ENCODE peak calls at places on chromosomes 5 and 9, in six cellular contexts. One of them, this sample, is unnamed.

GRCh38 chr9:85408494-85408893 is 333.3 kb downstream of the AGTPBP1 start:
- DNase-seq in ureter: no peak
- DNase-seq in EL: no peak
- DNase-seq in lung: no peak
- DNase-seq in HTR-8/SVneo: no peak
- DNase-seq in AG08395: no peak
- DNase-seq in this sample: no peak

GRCh38 chr5:52661903-52662302 is 125.8 kb upstream of the ITGA1 start:
- DNase-seq in AG08395: no peak
- DNase-seq in HTR-8/SVneo: no peak
- DNase-seq in ureter: no peak
- DNase-seq in lung: no peak
- DNase-seq in EL: no peak
- DNase-seq in this sample: no peak

GRCh38 chr9:706073-706472 is 135.4 kb upstream of the DMRT1 start:
- DNase-seq in AG08395: no peak
- DNase-seq in HTR-8/SVneo: no peak
- DNase-seq in EL: no peak
- DNase-seq in lung: no peak
- DNase-seq in ureter: no peak
- DNase-seq in this sample: no peak

GRCh38 chr5:111197523-111197922 is 26.7 kb upstream of the CAMK4 start:
- DNase-seq in HTR-8/SVneo: no peak
- DNase-seq in EL: peak
- DNase-seq in lung: no peak
- DNase-seq in AG08395: peak
- DNase-seq in ureter: no peak
- DNase-seq in this sample: no peak

GRCh38 chr5:982377-983237 is 26.0 kb upstream of the NKD2 start:
- DNase-seq in AG08395: no peak
- DNase-seq in EL: no peak
- DNase-seq in HTR-8/SVneo: no peak
- DNase-seq in lung: no peak
- DNase-seq in ureter: peak
- DNase-seq in this sample: no peak

GRCh38 chr9:116476935-116477381 is 210.1 kb upstream of the TRIM32 start:
- DNase-seq in lung: no peak
- DNase-seq in AG08395: no peak
- DNase-seq in HTR-8/SVneo: no peak
- DNase-seq in EL: no peak
- DNase-seq in ureter: no peak
- DNase-seq in this sample: no peak

GRCh38 chr5:65778126-65778525 is 56.1 kb downstream of the NLN start:
- DNase-seq in HTR-8/SVneo: no peak
- DNase-seq in EL: no peak
- DNase-seq in ureter: no peak
- DNase-seq in AG08395: no peak
- DNase-seq in lung: no peak
- DNase-seq in this sample: no peak

GRCh38 chr5:390571-391491 is 52.1 kb upstream of the EXOC3 start:
- DNase-seq in AG08395: no peak
- DNase-seq in ureter: peak
- DNase-seq in lung: no peak
- DNase-seq in EL: no peak
- DNase-seq in HTR-8/SVneo: no peak
- DNase-seq in this sample: no peak

GRCh38 chr5:69368458-69369368 is 607 bp downstream of the AK6 start:
- DNase-seq in lung: no peak
- DNase-seq in ureter: no peak
- DNase-seq in HTR-8/SVneo: peak
- DNase-seq in AG08395: peak
- DNase-seq in EL: peak
- DNase-seq in this sample: no peak

GRCh38 chr9:105069285-105070065 is 141.5 kb upstream of the ABCA1 start:
- DNase-seq in EL: peak
- DNase-seq in HTR-8/SVneo: no peak
- DNase-seq in ureter: no peak
- DNase-seq in lung: no peak
- DNase-seq in AG08395: no peak
- DNase-seq in this sample: no peak